ENCODE peak calls at places on chromosomes 11 and 22, in eight cellular contexts. P, Z, C, W, N, K, O and M are unnamed samples.

GRCh38 chr22:45317551-45318167 is 7.9 kb downstream of the FAM118A start:
- DNase-seq in P (no peak), Z (peak; percentile 54), C (no peak), W (no peak), N (peak; percentile 75), K (no peak), O (no peak), M (peak; percentile 44)

GRCh38 chr11:60971520-60971919 is at the start of gene CD6:
- DNase-seq in P (no peak), Z (no peak), C (no peak), W (no peak), N (no peak), K (no peak), O (no peak), M (no peak)

GRCh38 chr22:39472570-39473556 is 16.1 kb downstream of the MGAT3 start:
- DNase-seq in P (no peak), Z (no peak), C (no peak), W (no peak), N (peak; percentile 72), K (no peak), O (no peak), M (peak; percentile 17)

GRCh38 chr11:130124096-130124495 is 35.5 kb upstream of the ST14 start:
- DNase-seq in P (peak; percentile 57), Z (peak; percentile 84), C (peak; percentile 61), W (no peak), N (peak; percentile 44), K (no peak), O (no peak), M (peak; percentile 91)

GRCh38 chr11:13114566-13115465 is 105.7 kb downstream of the RASSF10 start:
- DNase-seq in P (no peak), Z (no peak), C (no peak), W (peak; percentile 30), N (peak; percentile 50), K (no peak), O (no peak), M (peak; percentile 58)

GRCh38 chr11:61972112-61972795 is 4.8 kb upstream of the FTH1 start:
- DNase-seq in P (no peak), Z (no peak), C (no peak), W (no peak), N (no peak), K (no peak), O (no peak), M (no peak)

GRCh38 chr11:130904380-130904779 is 11.9 kb downstream of the SNX19 start:
- DNase-seq in P (no peak), Z (no peak), C (no peak), W (no peak), N (no peak), K (no peak), O (no peak), M (no peak)

GRCh38 chr11:32829680-32830412 is at the start of gene PRRG4:
- DNase-seq in P (peak; percentile 61), Z (peak; percentile 50), C (no peak), W (peak; percentile 75), N (peak; percentile 85), K (no peak), O (no peak), M (peak; percentile 92)

GRCh38 chr11:31817054-31817620 is 6.0 kb upstream of the PAX6 start:
- DNase-seq in P (no peak), Z (no peak), C (no peak), W (no peak), N (no peak), K (no peak), O (no peak), M (no peak)

GRCh38 chr11:92329644-92330043 is 105.0 kb downstream of the FAT3 start:
- DNase-seq in P (no peak), Z (no peak), C (no peak), W (no peak), N (no peak), K (no peak), O (no peak), M (no peak)

DNA sequence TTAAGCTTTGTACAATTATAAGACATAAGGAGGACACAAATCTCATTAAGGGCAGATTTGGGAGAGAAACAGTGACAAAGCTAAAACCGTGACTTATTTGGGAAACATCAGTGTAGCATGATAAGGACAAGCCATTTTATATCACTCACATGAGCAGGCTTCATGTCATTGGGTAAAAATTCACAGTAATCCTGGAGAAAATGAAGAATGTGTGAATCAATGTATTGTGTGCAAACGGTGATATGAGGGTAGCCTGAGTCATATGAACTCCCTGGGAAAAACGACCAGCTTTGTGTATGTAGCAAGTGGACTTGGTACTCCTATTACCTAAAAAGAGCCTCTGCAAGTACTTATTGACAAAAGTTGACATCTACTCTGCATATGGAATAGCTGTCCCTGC is 6.0 kb upstream of the TRIM34 start:
- DNase-seq in P (no peak), Z (no peak), C (no peak), W (no peak), N (no peak), K (no peak), O (no peak), M (no peak)
- H3K27ac ChIP-seq in P (no peak overlapping the region), Z (no peak overlapping the region), C (no peak overlapping the region), W (no peak overlapping the region), N (no peak overlapping the region), K (no peak overlapping the region), O (no peak overlapping the region), M (no peak overlapping the region)

DNA sequence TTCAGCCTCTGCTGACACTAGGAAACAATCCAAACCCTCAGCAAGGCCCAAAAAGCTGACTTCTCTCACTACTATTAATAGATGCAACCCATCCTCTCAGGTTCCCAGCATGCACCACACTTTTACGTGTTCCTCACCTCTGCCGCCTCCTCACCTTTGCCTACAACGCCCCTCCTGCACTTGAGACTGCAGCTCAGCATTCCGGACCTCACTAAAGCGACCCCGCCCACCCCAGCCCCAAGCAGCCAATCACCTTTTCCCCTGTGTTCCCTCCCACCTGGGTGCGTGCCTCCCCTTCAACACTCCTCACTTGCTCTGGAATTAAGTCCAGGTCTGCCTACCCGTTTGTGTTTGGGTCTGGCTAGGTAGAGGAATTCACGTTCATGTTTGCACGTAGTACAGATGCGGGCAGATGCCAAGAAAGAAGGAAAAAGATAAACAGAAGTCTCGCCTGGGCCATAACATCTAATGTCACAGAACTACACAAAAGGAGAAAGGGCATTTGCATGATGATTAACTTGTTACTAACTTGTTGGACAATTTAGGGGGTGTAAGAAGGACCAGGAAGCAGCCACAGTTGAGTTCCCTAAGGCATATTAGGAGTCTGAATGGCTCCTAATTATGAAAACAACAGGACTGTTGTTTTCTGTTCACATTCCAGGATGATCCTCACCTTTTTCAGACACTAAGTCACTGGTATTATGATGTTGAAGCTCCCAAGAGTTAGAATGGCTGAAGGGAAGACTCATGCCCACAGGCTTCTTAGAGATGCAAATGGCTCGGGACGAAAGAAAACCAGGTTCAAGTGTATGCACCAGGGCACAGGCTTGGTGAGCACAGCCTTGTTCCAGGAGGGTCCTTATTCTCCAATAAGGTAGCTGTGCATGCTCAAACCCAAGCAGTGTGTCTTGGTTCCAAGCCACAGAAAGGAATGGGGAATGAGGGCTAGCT is 102.2 kb downstream of the MICAL3 start:
- DNase-seq in P (no peak), Z (peak; percentile 72), C (no peak), W (no peak), N (no peak), K (no peak), O (peak; percentile 75), M (peak; percentile 89)
- TF ChIP-seq POLR2A in P (no peak), Z (no peak), C (no peak), W (no peak), N (no peak), K (no peak), O (no peak), M (peak; percentile 48)

GRCh38 chr22:30947163-30947820 is 21.3 kb downstream of the MORC2 start:
- DNase-seq in P (no peak), Z (peak; percentile 50), C (no peak), W (no peak), N (no peak), K (no peak), O (no peak), M (peak; percentile 62)

GRCh38 chr22:30948930-30949342 is 19.6 kb downstream of the MORC2 start:
- DNase-seq in P (no peak), Z (no peak), C (no peak), W (no peak), N (no peak), K (no peak), O (no peak), M (no peak)

GRCh38 chr22:30949934-30950660 is 18.5 kb downstream of the MORC2 start:
- DNase-seq in P (no peak), Z (no peak), C (no peak), W (no peak), N (no peak), K (no peak), O (no peak), M (no peak)

GRCh38 chr22:30946354-30946753 is 22.2 kb downstream of the MORC2 start:
- DNase-seq in P (no peak), Z (no peak), C (no peak), W (no peak), N (no peak), K (no peak), O (no peak), M (no peak)

GRCh38 chr22:30947821-30948454 is 20.6 kb downstream of the MORC2 start:
- DNase-seq in P (no peak), Z (no peak), C (peak; percentile 16), W (no peak), N (no peak), K (no peak), O (no peak), M (no peak)
- TF ChIP-seq CTCF in P (peak; percentile 80), Z (peak; percentile 63), C (peak; percentile 66), W (peak; percentile 5), N (no peak), K (peak; percentile 33), O (no peak), M (no peak)

GRCh38 chr22:41367680-41368542 is 13.8 kb upstream of the TEF start:
- DNase-seq in P (peak; percentile 41), Z (no peak), C (no peak), W (peak; percentile 63), N (peak; percentile 49), K (no peak), O (no peak), M (peak; percentile 57)

GRCh38 chr22:41368543-41368817 is 13.3 kb upstream of the TEF start:
- DNase-seq in P (no peak), Z (no peak), C (no peak), W (no peak), N (no peak), K (no peak), O (no peak), M (no peak)

GRCh38 chr22:41365425-41365824 is 16.3 kb upstream of the TEF start:
- DNase-seq in P (no peak), Z (no peak), C (no peak), W (no peak), N (no peak), K (no peak), O (no peak), M (peak; percentile 60)

GRCh38 chr22:41366323-41367014 is 15.3 kb upstream of the TEF start:
- DNase-seq in P (no peak), Z (no peak), C (no peak), W (no peak), N (no peak), K (no peak), O (no peak), M (no peak)

DNA sequence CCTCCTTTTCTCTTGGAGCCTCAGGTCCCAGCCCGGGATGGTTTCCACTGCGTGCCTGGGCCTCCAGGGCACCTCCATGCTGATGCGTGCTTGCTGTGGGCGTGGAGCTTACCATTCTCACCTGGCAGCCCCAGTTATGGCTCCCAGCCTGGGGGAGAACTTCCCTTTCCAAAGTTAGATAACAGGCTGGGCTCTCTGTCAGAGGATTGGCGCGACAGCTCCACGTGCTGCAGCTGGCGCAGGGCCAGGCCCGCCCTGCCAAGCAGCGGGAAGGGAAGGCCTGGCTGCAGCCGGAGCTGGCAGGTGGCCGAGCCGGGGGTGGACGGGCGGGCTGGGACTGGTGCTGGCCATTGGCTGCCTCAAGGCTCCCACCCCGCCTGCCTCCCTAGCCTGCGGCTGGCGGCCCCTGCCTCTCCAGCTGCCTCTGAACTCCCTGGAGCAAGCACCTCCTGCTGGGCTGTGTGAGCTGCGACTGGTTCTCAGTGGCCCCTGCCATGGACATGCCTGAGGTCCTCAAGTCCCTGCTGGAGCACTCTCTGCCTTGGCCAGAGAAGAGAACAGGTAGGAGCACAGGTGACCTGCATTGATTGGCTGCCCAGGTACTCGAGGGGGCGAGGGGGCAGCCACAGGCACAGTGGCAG is 14.6 kb upstream of the TEF start:
- DNase-seq in P (peak; percentile 98), Z (peak; percentile 98), C (peak; percentile 71), W (peak; percentile 99), N (peak; percentile 98), K (peak; percentile 97), O (no peak), M (peak; percentile 100)
- H3K27ac ChIP-seq in P (no peak overlapping the region), Z (peak overlapping the region; percentile 78), C (peak overlapping the region; percentile 20), W (peak overlapping the region; percentile 90), N (peak overlapping the region; percentile 85), K (peak overlapping the region; percentile 85), O (no peak overlapping the region), M (peak overlapping the region; percentile 84)